ENCODE peak calls at places on chromosome 6, in seven cellular contexts. I is AG04450, H is GM23338, O is upper lobe of left lung, X is astrocyte of the spinal cord, P is ascending aorta, J is uterus. R is an unnamed sample.
A peak's percentile ranks its signal among the peaks of the same experiment; 100 is the strongest.

GRCh38 chr6:41406821-41407787 is 71.7 kb downstream of the NCR2 start:
- DNase-seq in I (no peak), H (peak; percentile 80), O (peak; percentile 56), X (no peak), P (no peak), J (no peak), R (no peak)

GRCh38 chr6:30508890-30509736 is 19.8 kb downstream of the HLA-E start:
- DNase-seq in I (no peak), H (no peak), O (no peak), X (no peak), P (no peak), J (no peak), R (peak; percentile 42)

GRCh38 chr6:15391500-15391899 is 145.6 kb downstream of the JARID2 start:
- DNase-seq in I (no peak), H (no peak), O (no peak), X (no peak), P (no peak), J (no peak), R (no peak)

GRCh38 chr6:159969921-159970320 is 1.0 kb downstream of the IGF2R start:
- DNase-seq in I (no peak), H (peak; percentile 83), O (peak; percentile 86), X (peak; percentile 78), P (no peak), J (peak; percentile 46), R (peak; percentile 73)

GRCh38 chr6:120826253-120826652 is 508.0 kb downstream of the TBC1D32 start:
- DNase-seq in I (no peak), H (peak; percentile 69), O (peak; percentile 22), X (peak; percentile 17), P (no peak), J (no peak), R (no peak)

GRCh38 chr6:21595265-21595950 is 1.9 kb downstream of the SOX4 start:
- DNase-seq in I (no peak), H (no peak), O (peak; percentile 41), X (peak; percentile 35), P (no peak), J (peak; percentile 51), R (peak; percentile 18)

GRCh38 chr6:107628878-107629277 is 139.0 kb downstream of the SOBP start:
- DNase-seq in I (no peak), H (no peak), O (no peak), X (no peak), P (no peak), J (no peak), R (no peak)

GRCh38 chr6:125995972-125996580 is 9.7 kb downstream of the TRMT11 start:
- DNase-seq in I (no peak), H (peak; percentile 83), O (peak; percentile 68), X (peak; percentile 69), P (no peak), J (peak; percentile 72), R (peak; percentile 49)

GRCh38 chr6:158938811-158939254 is 61.2 kb downstream of the RSPH3 start:
- DNase-seq in I (no peak), H (peak; percentile 64), O (no peak), X (no peak), P (no peak), J (no peak), R (peak; percentile 28)

GRCh38 chr6:30818426-30818841 is 65.9 kb upstream of the DDR1 start:
- DNase-seq in I (peak; percentile 49), H (no peak), O (no peak), X (peak; percentile 71), P (no peak), J (no peak), R (peak; percentile 92)

GRCh38 chr6:94680672-94681212 is 896.6 kb upstream of the MANEA start:
- DNase-seq in I (no peak), H (no peak), O (no peak), X (no peak), P (no peak), J (no peak), R (no peak)

GRCh38 chr6:8079116-8079515 is 14.9 kb upstream of the BLOC1S5 start:
- DNase-seq in I (no peak), H (no peak), O (no peak), X (no peak), P (no peak), J (no peak), R (no peak)

GRCh38 chr6:10084276-10084993 is 330.4 kb downstream of the TFAP2A start:
- DNase-seq in I (no peak), H (no peak), O (no peak), X (no peak), P (no peak), J (no peak), R (no peak)

GRCh38 chr6:168314029-168314420 is 5.6 kb downstream of the DACT2 start:
- DNase-seq in I (no peak), H (no peak), O (no peak), X (no peak), P (no peak), J (no peak), R (no peak)

GRCh38 chr6:118324081-118324480 is 224.0 kb upstream of the PLN start:
- DNase-seq in I (no peak), H (peak; percentile 74), O (no peak), X (no peak), P (no peak), J (no peak), R (no peak)

GRCh38 chr6:40923326-40923725 is 115.7 kb downstream of the UNC5CL start:
- DNase-seq in I (no peak), H (peak; percentile 18), O (no peak), X (no peak), P (no peak), J (no peak), R (no peak)

GRCh38 chr6:100116409-100117194 is 122.6 kb upstream of the MCHR2 start:
- DNase-seq in I (peak; percentile 52), H (peak; percentile 88), O (no peak), X (peak; percentile 83), P (no peak), J (no peak), R (peak; percentile 81)
- TF ChIP-seq CTCF in I (peak; percentile 83), H (peak; percentile 77), O (no peak), X (peak; percentile 69), P (peak; percentile 65), J (peak; percentile 9), R (peak; percentile 86)

GRCh38 chr6:33034554-33034953 is 25.2 kb upstream of the HLA-DOA start:
- DNase-seq in I (no peak), H (no peak), O (no peak), X (no peak), P (no peak), J (no peak), R (no peak)

GRCh38 chr6:33028220-33028849 is 18.9 kb upstream of the HLA-DOA start:
- DNase-seq in I (no peak), H (no peak), O (no peak), X (no peak), P (no peak), J (no peak), R (no peak)

GRCh38 chr6:33029297-33030184 is 20.1 kb upstream of the HLA-DOA start:
- DNase-seq in I (no peak), H (peak; percentile 28), O (peak; percentile 68), X (no peak), P (no peak), J (no peak), R (no peak)

GRCh38 chr6:33030245-33030644 is 20.9 kb upstream of the HLA-DOA start:
- DNase-seq in I (no peak), H (no peak), O (no peak), X (no peak), P (no peak), J (no peak), R (no peak)
- H3K4me3 ChIP-seq in I (no peak overlapping the region), H (no peak overlapping the region), O (no peak overlapping the region), X (no peak overlapping the region), P (no peak overlapping the region), J (no peak overlapping the region), R (no peak overlapping the region)

GRCh38 chr6:143335865-143336264 is 114.6 kb downstream of the ADAT2 start:
- DNase-seq in I (no peak), H (no peak), O (no peak), X (no peak), P (no peak), J (no peak), R (no peak)

GRCh38 chr6:143337201-143337949 is 113.1 kb downstream of the ADAT2 start:
- DNase-seq in I (no peak), H (peak; percentile 93), O (no peak), X (no peak), P (no peak), J (no peak), R (no peak)

GRCh38 chr6:143339223-143339622 is 111.3 kb downstream of the ADAT2 start:
- DNase-seq in I (no peak), H (no peak), O (no peak), X (no peak), P (no peak), J (no peak), R (no peak)

GRCh38 chr6:143333749-143334520 is 116.6 kb downstream of the ADAT2 start:
- DNase-seq in I (no peak), H (no peak), O (no peak), X (peak; percentile 33), P (no peak), J (no peak), R (no peak)

DNA sequence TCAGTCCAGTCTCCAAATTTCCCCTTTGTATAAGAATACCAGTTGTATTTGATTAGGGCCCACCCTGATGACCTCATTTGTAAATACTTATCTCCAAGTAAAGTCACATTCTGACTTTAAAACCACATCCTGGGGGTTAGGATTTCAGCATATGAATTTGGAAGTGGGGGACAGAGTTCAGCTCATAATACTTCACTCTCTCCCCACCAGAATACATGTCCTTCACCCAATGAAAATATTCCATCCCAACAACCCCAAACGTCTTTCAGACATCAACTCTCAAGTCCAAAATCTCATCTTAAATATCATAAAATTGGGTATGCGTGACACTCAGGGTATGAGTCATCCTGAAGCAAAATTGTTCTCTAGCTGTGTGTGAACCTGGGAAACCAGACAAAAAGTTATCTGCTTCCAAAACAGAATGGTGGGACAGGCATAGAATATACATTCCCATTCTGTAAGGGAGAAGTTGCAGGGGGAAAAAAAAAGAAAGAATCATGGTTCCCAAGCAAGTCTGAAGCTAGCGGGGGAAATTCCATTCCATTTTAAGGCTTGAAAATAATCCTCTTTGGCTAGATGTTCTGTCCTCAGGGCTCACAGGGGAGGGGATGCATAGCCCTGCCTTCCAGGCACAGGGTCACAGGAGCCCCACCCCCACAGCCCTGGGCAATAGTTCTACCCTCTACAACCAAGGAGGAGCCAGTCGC is 113.9 kb downstream of the ADAT2 start:
- DNase-seq in I (peak; percentile 6), H (peak; percentile 19), O (no peak), X (peak; percentile 72), P (no peak), J (no peak), R (peak; percentile 50)
- TF ChIP-seq CTCF in I (no peak), H (no peak), O (no peak), X (no peak), P (no peak), J (no peak), R (no peak)

DNA sequence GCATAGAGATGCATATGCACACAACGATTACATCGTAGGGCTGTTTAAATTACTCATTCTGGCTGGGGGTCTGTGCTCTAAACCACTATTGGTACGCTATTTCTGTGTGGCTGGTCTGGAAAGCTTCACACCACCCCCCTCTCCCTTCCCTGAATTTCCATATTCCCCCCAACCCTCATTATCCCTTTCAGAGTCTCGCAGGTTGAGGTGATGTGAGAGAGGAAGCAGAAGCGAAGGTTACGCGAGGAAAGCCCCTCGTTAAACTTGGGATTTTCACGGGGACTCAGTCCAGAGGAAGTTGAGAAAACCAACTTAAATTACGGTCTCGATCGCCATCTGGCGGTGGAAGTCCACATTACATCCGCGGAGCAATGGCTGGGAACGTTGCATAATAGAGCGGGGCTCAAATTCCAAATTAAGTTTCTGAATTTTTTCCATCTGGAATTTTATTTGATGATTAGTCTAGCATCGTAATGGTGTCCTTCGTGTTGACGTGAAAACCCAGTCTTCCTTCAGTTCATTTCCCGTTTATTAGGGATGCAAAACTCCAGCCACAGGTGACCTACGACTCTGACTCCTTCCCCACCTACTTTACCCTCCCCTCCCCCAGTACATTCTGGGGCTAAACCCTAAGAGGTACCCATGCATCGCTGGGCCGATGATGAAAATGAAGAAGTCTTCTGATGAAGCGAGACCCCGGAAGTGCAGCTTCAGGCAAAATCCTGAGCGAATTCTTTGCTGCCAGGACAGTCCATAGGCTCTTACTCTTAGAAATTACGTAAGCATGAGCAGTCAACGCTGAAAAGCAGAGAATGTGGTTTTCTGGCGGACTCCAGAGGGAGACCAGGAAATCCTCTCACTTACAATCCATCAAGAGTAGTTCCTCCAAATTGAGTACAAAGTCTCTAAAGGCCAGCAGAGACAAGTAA is 19.7 kb downstream of the HLA-DOB start:
- DNase-seq in I (no peak), H (peak; percentile 91), O (peak; percentile 81), X (peak; percentile 55), P (no peak), J (peak; percentile 79), R (peak; percentile 53)
- H3K4me3 ChIP-seq in I (peak overlapping the region; percentile 47), H (peak overlapping the region; percentile 31), O (peak overlapping the region; percentile 22), X (no peak overlapping the region), P (peak overlapping the region; percentile 19), J (no peak overlapping the region), R (peak overlapping the region; percentile 47)

R was measured in AG10803.